ENCODE peak calls at places on chromosomes 7 and 10, in six cellular contexts. G is suprapubic skin, R is transverse colon, O is ovary, I is GM12878, T is stomach. V is an unnamed sample.

GRCh38 chr10:80161321-80162084 is 29.0 kb downstream of the PLAC9 start:
- DNase-seq in G (no peak), I (no peak), O (no peak), R (no peak), T (no peak), V (no peak)

GRCh38 chr10:130515670-130516069 is 379.5 kb downstream of the GLRX3 start:
- DNase-seq in G (no peak), R (no peak), T (no peak), O (no peak), I (no peak), V (peak; percentile 60)

GRCh38 chr10:29392376-29393021 is 103.6 kb downstream of the LYZL1 start:
- DNase-seq in R (peak; percentile 33), T (peak; percentile 40), I (no peak), G (no peak), O (peak; percentile 42), V (peak; percentile 31)

GRCh38 chr10:110387983-110388681 is 83.4 kb upstream of the SMNDC1 start:
- DNase-seq in O (no peak), I (peak; percentile 83), T (no peak), G (no peak), R (no peak), V (no peak)

GRCh38 chr7:94414481-94414880 is 19.8 kb downstream of the COL1A2 start:
- DNase-seq in T (no peak), O (no peak), R (no peak), I (no peak), G (no peak), V (no peak)

GRCh38 chr10:28810062-28810870 is 132.9 kb downstream of the BAMBI start:
- DNase-seq in G (no peak), R (no peak), O (no peak), I (no peak), T (no peak), V (no peak)

GRCh38 chr7:111958889-111959288 is 247.3 kb downstream of the DOCK4 start:
- DNase-seq in I (no peak), G (no peak), O (peak; percentile 12), R (no peak), T (no peak), V (no peak)

GRCh38 chr10:76868088-76868949 is 769.3 kb downstream of the KCNMA1 start:
- DNase-seq in R (no peak), T (no peak), G (no peak), I (no peak), O (no peak), V (no peak)

GRCh38 chr10:12934777-12935176 is 66.7 kb downstream of the CCDC3 start:
- DNase-seq in I (no peak), O (no peak), T (no peak), G (no peak), R (no peak), V (no peak)

GRCh38 chr10:91163709-91164474 is 56.6 kb upstream of the PCGF5 start:
- DNase-seq in T (peak; percentile 75), R (peak; percentile 79), G (peak; percentile 87), O (peak; percentile 79), I (no peak), V (no peak)
- TF ChIP-seq EP300 in T (no peak), R (no peak), G (no peak), O (no peak), I (no peak), V (no peak)

DNA sequence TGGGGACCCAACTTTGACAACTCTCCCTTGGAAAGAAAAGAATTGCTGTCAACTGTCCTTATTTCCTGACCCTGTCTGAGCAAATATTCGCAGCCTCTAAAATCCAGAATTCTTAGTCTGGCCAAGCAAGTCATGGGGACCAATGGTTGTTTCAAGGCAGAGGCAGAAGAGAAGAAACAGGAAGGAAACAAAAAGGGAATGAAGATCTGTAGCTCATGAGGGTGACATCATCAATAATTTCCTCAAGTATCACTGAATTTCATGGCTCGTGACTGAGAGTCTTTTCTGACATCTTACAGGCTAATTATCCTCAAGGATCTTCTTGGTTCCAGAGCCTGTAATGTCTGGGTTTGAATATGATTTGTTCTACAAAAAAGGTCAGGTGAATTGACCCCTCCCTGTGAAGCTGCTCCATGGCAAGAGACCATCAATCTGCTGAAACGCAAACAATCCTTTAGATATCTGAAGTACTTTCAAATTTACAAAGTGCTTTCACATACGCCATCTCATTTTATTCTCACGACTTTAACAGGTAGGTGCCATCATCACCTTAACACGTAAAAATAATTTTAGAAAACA is 5.8 kb downstream of the CDK6 start:
- DNase-seq in I (no peak), R (no peak), G (no peak), O (no peak), T (no peak), V (no peak)
- H3K27ac ChIP-seq in I (peak overlapping the region; percentile 91), R (peak overlapping the region; percentile 94), G (no peak overlapping the region), O (no peak overlapping the region), T (no peak overlapping the region), V (peak overlapping the region; percentile 88)

DNA sequence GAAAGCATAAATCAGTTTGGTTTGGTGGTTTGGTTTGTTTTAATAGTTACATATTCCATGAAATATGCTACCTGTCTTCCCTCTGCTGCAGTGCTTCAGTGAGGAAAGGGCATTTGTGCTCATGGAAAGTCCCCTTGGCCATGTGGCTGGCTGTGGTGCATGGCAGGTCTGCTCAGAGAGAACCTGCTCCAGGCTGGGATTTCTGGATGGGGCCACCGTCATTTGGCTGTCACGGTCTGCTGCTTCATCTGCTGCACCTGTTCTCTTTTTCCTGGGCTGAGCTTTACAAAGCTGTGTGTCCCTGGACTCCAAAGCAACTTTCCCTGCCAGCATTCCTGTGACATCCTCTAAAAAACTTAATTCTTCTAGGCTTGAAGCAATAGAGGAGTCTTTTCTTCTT is 8.9 kb downstream of the CDK14 start:
- DNase-seq in R (no peak), G (no peak), O (no peak), I (no peak), T (no peak), V (no peak)
- TF ChIP-seq CTCF in R (no peak), G (no peak), O (no peak), I (no peak), T (no peak), V (no peak)

DNA sequence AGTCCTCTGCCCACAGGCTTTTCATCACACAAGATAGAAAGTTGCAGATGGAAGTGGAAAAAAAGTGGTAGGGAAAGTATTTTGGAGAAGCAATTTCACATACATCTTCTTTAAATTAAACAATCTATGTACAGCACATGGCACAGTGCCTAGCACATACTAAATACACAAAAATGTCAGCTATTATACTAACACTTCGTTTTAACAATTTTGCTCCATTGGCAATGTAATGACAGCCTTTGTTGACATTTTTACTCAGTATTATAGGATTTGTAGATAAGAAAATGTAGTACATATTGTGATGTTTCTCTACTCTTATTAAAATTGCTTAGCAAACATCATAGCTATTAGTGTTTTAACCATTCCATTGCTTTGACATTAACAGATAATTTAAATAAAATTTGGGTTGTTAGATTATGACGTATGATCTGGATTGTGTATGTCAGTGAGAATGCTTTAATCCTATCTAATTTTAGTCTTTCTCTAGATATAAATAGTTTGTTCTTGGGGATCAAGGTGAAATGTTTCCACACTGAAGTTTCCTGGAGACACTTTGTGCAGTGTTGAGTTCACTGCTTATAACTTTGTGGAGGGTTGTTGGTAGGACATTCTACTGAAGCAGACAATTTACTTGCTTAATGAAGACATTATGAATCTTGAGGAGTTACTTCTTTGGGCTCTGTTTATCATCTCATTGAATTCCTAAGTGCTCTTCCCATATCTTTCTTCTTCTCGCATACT is 202.8 kb upstream of the DKK1 start:
- DNase-seq in O (no peak), T (no peak), G (no peak), I (no peak), R (no peak), V (no peak)
- TF ChIP-seq EP300 in O (no peak), T (no peak), G (no peak), I (no peak), R (no peak), V (no peak)

GRCh38 chr7:29487424-29487823 is 76.2 kb upstream of the PRR15 start:
- DNase-seq in O (no peak), T (no peak), G (no peak), I (no peak), R (no peak), V (no peak)

GRCh38 chr7:29488977-29489376 is 74.7 kb upstream of the PRR15 start:
- DNase-seq in R (no peak), G (no peak), T (no peak), O (no peak), I (no peak), V (peak; percentile 12)

GRCh38 chr7:29486191-29486700 is 77.4 kb upstream of the PRR15 start:
- DNase-seq in R (no peak), T (no peak), O (no peak), G (no peak), I (no peak), V (peak; percentile 86)

GRCh38 chr7:29488203-29488970 is 75.2 kb upstream of the PRR15 start:
- DNase-seq in G (no peak), T (no peak), I (no peak), R (no peak), O (peak; percentile 39), V (peak; percentile 82)

DNA sequence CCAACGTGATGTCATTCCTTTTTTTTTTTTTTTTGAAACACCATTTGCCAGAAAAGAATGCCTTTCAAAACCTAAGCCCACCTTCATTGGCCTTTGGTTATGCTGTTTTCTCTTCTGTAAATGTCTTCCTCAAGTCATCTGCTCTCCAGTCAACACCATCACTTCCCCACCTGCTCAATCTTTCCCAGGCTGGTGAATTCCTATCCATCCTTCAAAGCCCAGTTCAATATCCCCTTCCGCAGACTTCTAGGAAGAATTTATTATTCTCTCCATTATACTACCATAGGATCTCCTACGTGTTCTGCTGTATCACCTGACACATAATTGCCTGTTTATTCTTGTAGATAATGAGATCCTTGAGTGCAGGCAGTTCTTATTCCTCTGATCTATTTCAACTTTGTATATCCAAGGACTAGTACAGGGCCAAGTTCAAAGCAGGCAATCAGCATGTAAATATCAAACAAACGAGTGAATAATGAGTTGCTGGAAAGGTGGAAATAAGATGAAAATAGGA is 73.5 kb upstream of the PRR15 start:
- DNase-seq in T (no peak), O (no peak), G (no peak), R (no peak), I (no peak), V (peak; percentile 14)
- H3K27ac ChIP-seq in T (no peak overlapping the region), O (no peak overlapping the region), G (no peak overlapping the region), R (no peak overlapping the region), I (no peak overlapping the region), V (no peak overlapping the region)

GRCh38 chr10:14244147-14244546 is 86.6 kb downstream of the FRMD4A start:
- DNase-seq in O (no peak), T (no peak), I (no peak), G (no peak), R (no peak), V (no peak)
- TF ChIP-seq CTCF in O (no peak), T (no peak), I (no peak), G (no peak), R (no peak), V (no peak)

GRCh38 chr7:17939670-17940301 is 508 bp downstream of the SNX13 start:
- DNase-seq in O (peak; percentile 29), I (no peak), G (peak; percentile 77), T (peak; percentile 54), R (peak; percentile 63), V (no peak)
- TF ChIP-seq EP300 in O (no peak), I (no peak), G (no peak), T (no peak), R (no peak), V (no peak)

GRCh38 chr7:84162125-84162524 is 32.5 kb downstream of the SEMA3A start:
- DNase-seq in O (no peak), R (no peak), I (no peak), T (no peak), G (no peak), V (no peak)
- H3K27ac ChIP-seq in O (no peak overlapping the region), R (peak overlapping the region; percentile 5), I (no peak overlapping the region), T (no peak overlapping the region), G (no peak overlapping the region), V (peak overlapping the region; percentile 50)

V was measured in esophagus muscularis mucosa.